ENCODE peak calls at places on chromosomes 7 and 10, in six cellular contexts. Q is spleen, D is NCI-H1092 treated with DMSO at 0.1 percent for 48 hours, T is NCI-H1417 treated with DMSO at 0.1 percent for 48 hours, E is H54, B is GM19239. A is an unnamed sample.

GRCh38 chr7:12865593-12865992 is 178.2 kb downstream of the ARL4A start:
- DNase-seq in Q (no peak), D (no peak), T (no peak), E (no peak), B (no peak), A (no peak)

GRCh38 chr10:675532-675931 is 13.9 kb downstream of the DIP2C start:
- DNase-seq in Q (no peak), D (no peak), T (no peak), E (no peak), B (no peak), A (no peak)

GRCh38 chr7:80147543-80148376 is 13.1 kb downstream of the GNAI1 start:
- DNase-seq in Q (no peak), D (no peak), T (no peak), E (no peak), B (no peak), A (no peak)

GRCh38 chr7:87013841-87014191 is 45.6 kb downstream of the ELAPOR2 start:
- DNase-seq in Q (no peak), D (no peak), T (no peak), E (no peak), B (no peak), A (no peak)

GRCh38 chr7:132575987-132576722 is at the start of gene PLXNA4:
- DNase-seq in Q (no peak), D (peak; percentile 17), T (no peak), E (no peak), B (no peak), A (no peak)

GRCh38 chr7:46131916-46132795 is 211.1 kb upstream of the IGFBP3 start:
- DNase-seq in Q (peak; percentile 44), D (no peak), T (no peak), E (no peak), B (no peak), A (peak; percentile 43)

GRCh38 chr7:105648561-105649401 is 67.5 kb upstream of the EFCAB10 start:
- DNase-seq in Q (no peak), D (peak; percentile 74), T (peak; percentile 87), E (no peak), B (no peak), A (peak; percentile 65)

GRCh38 chr10:74988055-74988773 is 123.2 kb upstream of the SAMD8 start:
- DNase-seq in Q (no peak), D (peak; percentile 45), T (no peak), E (no peak), B (no peak), A (no peak)

GRCh38 chr7:3301831-3302618 is 973 bp downstream of the SDK1 start:
- DNase-seq in Q (peak; percentile 81), D (peak; percentile 79), T (no peak), E (no peak), B (no peak), A (peak; percentile 18)

GRCh38 chr7:147833549-147833948 is 757.0 kb upstream of the C7orf33 start:
- DNase-seq in Q (no peak), D (no peak), T (no peak), E (no peak), B (no peak), A (no peak)

GRCh38 chr10:45514283-45515270 is 140.6 kb downstream of the ALOX5 start:
- DNase-seq in Q (no peak), D (no peak), T (no peak), E (no peak), B (no peak), A (peak; percentile 10)

GRCh38 chr7:136870799-136871487 is 2.5 kb downstream of the CHRM2 start:
- DNase-seq in Q (peak; percentile 62), D (no peak), T (no peak), E (no peak), B (no peak), A (no peak)

GRCh38 chr7:118104812-118105441 is 79.0 kb upstream of the LSM8 start:
- DNase-seq in Q (no peak), D (peak; percentile 61), T (peak; percentile 24), E (no peak), B (no peak), A (no peak)

GRCh38 chr10:79093658-79094411 is 25.1 kb downstream of the ZMIZ1 start:
- DNase-seq in Q (no peak), D (no peak), T (no peak), E (no peak), B (no peak), A (peak; percentile 97)

GRCh38 chr10:62885656-62886461 is 69.7 kb upstream of the EGR2 start:
- DNase-seq in Q (no peak), D (no peak), T (no peak), E (peak; percentile 35), B (no peak), A (peak; percentile 15)

GRCh38 chr7:131829911-131830310 is 273.5 kb upstream of the PODXL start:
- DNase-seq in Q (no peak), D (peak; percentile 57), T (no peak), E (no peak), B (no peak), A (no peak)

GRCh38 chr7:3730271-3730670 is 429.2 kb downstream of the SDK1 start:
- DNase-seq in Q (no peak), D (no peak), T (no peak), E (no peak), B (no peak), A (no peak)

GRCh38 chr7:27689045-27689877 is 26.6 kb upstream of the HIBADH start:
- DNase-seq in Q (no peak), D (peak; percentile 29), T (no peak), E (no peak), B (no peak), A (peak; percentile 35)

GRCh38 chr10:8404721-8405120 is 350.2 kb downstream of the GATA3 start:
- DNase-seq in Q (no peak), D (no peak), T (no peak), E (no peak), B (no peak), A (no peak)

GRCh38 chr7:64619705-64620104 is 46.2 kb upstream of the ZNF107 start:
- DNase-seq in Q (no peak), D (no peak), T (no peak), E (no peak), B (no peak), A (no peak)

GRCh38 chr7:27814054-27814453 is 74.1 kb downstream of the TAX1BP1 start:
- DNase-seq in Q (no peak), D (no peak), T (no peak), E (no peak), B (no peak), A (no peak)

GRCh38 chr7:129255800-129256199 is 31.0 kb downstream of the AHCYL2 start:
- DNase-seq in Q (no peak), D (no peak), T (no peak), E (no peak), B (no peak), A (no peak)

GRCh38 chr10:125772864-125773180 is 2.8 kb downstream of the MMP21 start:
- DNase-seq in Q (no peak), D (no peak), T (no peak), E (no peak), B (no peak), A (no peak)

GRCh38 chr7:75732764-75733630 is 5.7 kb downstream of the HIP1 start:
- DNase-seq in Q (no peak), D (no peak), T (no peak), E (peak; percentile 83), B (no peak), A (no peak)

GRCh38 chr10:95177429-95177828 is 16.6 kb upstream of the ACSM6 start:
- DNase-seq in Q (no peak), D (no peak), T (no peak), E (no peak), B (no peak), A (peak; percentile 13)

GRCh38 chr7:47150497-47151260 is 431.2 kb downstream of the TNS3 start:
- DNase-seq in Q (no peak), D (no peak), T (no peak), E (no peak), B (no peak), A (no peak)